ENCODE peak calls at places on chromosome 9, in five cellular contexts. K, G, J, Z and Y are unnamed samples.
A peak's percentile ranks its signal among the peaks of the same experiment; 100 is the strongest.

GRCh38 chr9:89869774-89870173 is 265.0 kb downstream of the GADD45G start:
- DNase-seq in K (no peak), Z (no peak), G (no peak), J (no peak), Y (no peak)

GRCh38 chr9:118596374-118597015 is 772.7 kb downstream of the BRINP1 start:
- DNase-seq in J (no peak), K (no peak), Z (no peak), G (no peak), Y (no peak)

GRCh38 chr9:100670719-100671118 is 92.8 kb downstream of the CAVIN4 start:
- DNase-seq in K (peak; percentile 22), Z (no peak), G (no peak), J (no peak), Y (no peak)

GRCh38 chr9:121895836-121896544 is 197.1 kb downstream of the TTLL11 start:
- DNase-seq in G (no peak), J (no peak), Z (no peak), K (peak; percentile 7), Y (no peak)

GRCh38 chr9:130018260-130018659 is 24.7 kb downstream of the FNBP1 start:
- DNase-seq in J (no peak), G (no peak), K (no peak), Z (no peak), Y (no peak)

GRCh38 chr9:137784046-137784445 is 93.5 kb upstream of the CACNA1B start:
- DNase-seq in J (no peak), G (no peak), K (no peak), Z (no peak), Y (no peak)

GRCh38 chr9:121840838-121841760 is 189.7 kb downstream of the DAB2IP start:
- DNase-seq in G (peak; percentile 29), K (no peak), J (no peak), Z (no peak), Y (no peak)

GRCh38 chr9:88660611-88661010 is 125.6 kb downstream of the NXNL2 start:
- DNase-seq in K (no peak), G (no peak), J (no peak), Z (no peak), Y (no peak)

GRCh38 chr9:113468716-113469448 is 5.4 kb downstream of the RGS3 start:
- DNase-seq in K (no peak), J (no peak), Z (no peak), G (no peak), Y (no peak)

GRCh38 chr9:98943682-98944129 is at the start of gene COL15A1:
- DNase-seq in Z (no peak), K (no peak), G (no peak), J (no peak), Y (no peak)

GRCh38 chr9:27572918-27573698 is at the start of gene C9orf72:
- DNase-seq in K (peak; percentile 49), Z (peak; percentile 78), J (peak; percentile 78), G (no peak), Y (peak; percentile 78)

GRCh38 chr9:136138566-136138965 is 19.9 kb upstream of the TMEM250 start:
- DNase-seq in Z (peak; percentile 17), J (no peak), G (no peak), K (no peak), Y (no peak)

GRCh38 chr9:134236001-134236421 is 71.6 kb upstream of the RNU6ATAC start:
- DNase-seq in J (no peak), G (no peak), Z (no peak), K (no peak), Y (no peak)

GRCh38 chr9:130129425-130130061 is 42.7 kb upstream of the NCS1 start:
- DNase-seq in G (no peak), J (no peak), K (no peak), Z (no peak), Y (no peak)

GRCh38 chr9:30198463-30199309 is 2185.8 kb upstream of the ACO1 start:
- DNase-seq in J (no peak), G (no peak), K (no peak), Z (no peak), Y (no peak)

GRCh38 chr9:76570820-76571219 is 111.8 kb downstream of the GCNT1 start:
- DNase-seq in Z (no peak), J (no peak), K (no peak), G (peak; percentile 19), Y (no peak)

GRCh38 chr9:126965077-126965476 is 50.5 kb downstream of the RALGPS1 start:
- DNase-seq in Z (no peak), J (no peak), K (no peak), G (no peak), Y (no peak)

GRCh38 chr9:72356019-72356653 is 8.9 kb downstream of the ZFAND5 start:
- DNase-seq in G (peak; percentile 69), Z (no peak), J (no peak), K (peak; percentile 13), Y (no peak)

GRCh38 chr9:135566552-135566951 is 5.0 kb downstream of the PAEP start:
- DNase-seq in Z (no peak), J (no peak), K (no peak), G (no peak), Y (no peak)